ENCODE peak calls at places on chromosome 21, in ten cellular contexts. F, Z, L, D, B, X, P, A, U and W are unnamed samples.

GRCh38 chr21:46500224-46500861 is 41.7 kb downstream of the DIP2A start:
- DNase-seq in D (peak), U (no peak), X (no peak), L (no peak), P (no peak), B (no peak), A (peak), Z (no peak), F (no peak), W (no peak)

GRCh38 chr21:37532868-37533780 is 166.6 kb downstream of the DYRK1A start:
- DNase-seq in P (no peak), L (peak), F (peak), Z (no peak), A (peak), X (no peak), U (no peak), D (peak), B (peak), W (no peak)

GRCh38 chr21:15687208-15687607 is 42.6 kb upstream of the USP25 start:
- DNase-seq in P (no peak), A (peak), B (no peak), U (no peak), D (no peak), Z (no peak), X (no peak), L (no peak), F (no peak), W (no peak)

GRCh38 chr21:35204125-35204524 is 155.0 kb upstream of the RUNX1 start:
- DNase-seq in Z (no peak), U (no peak), A (peak), P (no peak), B (no peak), X (no peak), L (no peak), F (no peak), D (no peak), W (no peak)

GRCh38 chr21:27315373-27315772 is 348.5 kb upstream of the ADAMTS5 start:
- DNase-seq in P (no peak), L (no peak), D (no peak), X (no peak), Z (no peak), U (no peak), A (no peak), B (no peak), F (no peak), W (no peak)

GRCh38 chr21:44050276-44050675 is 38.2 kb downstream of the TRAPPC10 start:
- DNase-seq in L (no peak), D (no peak), Z (no peak), P (no peak), X (no peak), F (no peak), U (no peak), B (no peak), A (no peak), W (no peak)

GRCh38 chr21:41759926-41760325 is 6.9 kb downstream of the RIPK4 start:
- DNase-seq in Z (no peak), D (no peak), P (no peak), X (no peak), L (no peak), A (peak), U (no peak), B (no peak), F (no peak), W (no peak)

GRCh38 chr21:38475519-38475918 is 22.8 kb downstream of the ERG start:
- DNase-seq in U (no peak), L (no peak), B (no peak), P (no peak), F (no peak), X (no peak), D (no peak), Z (no peak), A (no peak), W (no peak)

GRCh38 chr21:26835027-26835713 is 10.0 kb downstream of the ADAMTS1 start:
- DNase-seq in P (no peak), Z (no peak), B (no peak), D (peak), X (no peak), A (peak), U (no peak), L (no peak), F (no peak), W (no peak)

GRCh38 chr21:29343517-29343916 is 44.8 kb downstream of the BACH1 start:
- DNase-seq in L (no peak), D (no peak), B (no peak), Z (no peak), F (no peak), U (no peak), X (no peak), P (no peak), A (peak), W (no peak)

GRCh38 chr21:42671778-42672593 is 18.6 kb downstream of the PDE9A start:
- DNase-seq in D (peak), A (peak), U (no peak), X (no peak), B (peak), L (no peak), Z (no peak), P (no peak), F (no peak), W (no peak)

GRCh38 chr21:38915546-38915945 is 109.8 kb downstream of the ETS2 start:
- DNase-seq in P (no peak), L (no peak), X (no peak), B (no peak), U (no peak), D (no peak), A (no peak), Z (no peak), F (no peak), W (no peak)

GRCh38 chr21:39312112-39313041 is 1.1 kb downstream of the BRWD1 start:
- DNase-seq in U (peak), B (peak), X (peak), F (peak), P (peak), D (peak), A (peak), Z (peak), L (peak), W (peak)

GRCh38 chr21:44625756-44626155 is 1.1 kb upstream of the KRTAP10-9 start:
- DNase-seq in A (no peak), U (no peak), F (no peak), Z (no peak), X (no peak), D (no peak), L (no peak), P (no peak), B (no peak), W (no peak)

GRCh38 chr21:27519357-27519756 is 552.5 kb upstream of the ADAMTS5 start:
- DNase-seq in P (no peak), U (no peak), D (no peak), L (no peak), Z (no peak), B (no peak), X (no peak), F (no peak), A (peak), W (no peak)

GRCh38 chr21:23475518-23476189 is 2131.6 kb downstream of the MRPL39 start:
- DNase-seq in P (no peak), B (no peak), F (no peak), D (no peak), A (peak), L (no peak), X (no peak), Z (no peak), U (no peak), W (no peak)

GRCh38 chr21:45941338-45941710 is 40.2 kb upstream of the COL6A1 start:
- DNase-seq in D (no peak), A (no peak), B (no peak), Z (no peak), P (no peak), X (no peak), L (no peak), F (no peak), U (no peak), W (peak)

GRCh38 chr21:45791562-45792418 is 148.3 kb downstream of the PCBP3 start:
- DNase-seq in X (no peak), Z (no peak), F (no peak), L (no peak), D (no peak), B (no peak), A (no peak), P (no peak), U (no peak), W (no peak)

GRCh38 chr21:42840411-42841155 is 38.8 kb downstream of the WDR4 start:
- DNase-seq in X (no peak), P (no peak), A (no peak), L (no peak), Z (no peak), D (no peak), U (no peak), B (no peak), F (no peak), W (no peak)

GRCh38 chr21:42319851-42320602 is 4.8 kb upstream of the TFF3 start:
- DNase-seq in L (no peak), P (no peak), B (no peak), A (no peak), X (no peak), F (no peak), D (no peak), Z (no peak), U (no peak), W (no peak)

GRCh38 chr21:45577806-45578801 is 35.9 kb upstream of the SLC19A1 start:
- DNase-seq in B (no peak), L (no peak), A (no peak), D (no peak), X (peak), U (no peak), F (no peak), Z (no peak), P (no peak), W (no peak)

GRCh38 chr21:18917602-18918001 is 514.0 kb upstream of the TMPRSS15 start:
- DNase-seq in A (no peak), U (no peak), P (no peak), Z (no peak), F (no peak), B (no peak), X (no peak), L (no peak), D (no peak), W (no peak)

GRCh38 chr21:45338326-45339017 is 50.8 kb upstream of the POFUT2 start:
- DNase-seq in F (no peak), X (peak), Z (no peak), U (no peak), A (no peak), L (no peak), B (no peak), D (no peak), P (no peak), W (no peak)

GRCh38 chr21:43193088-43193650 is 24.4 kb downstream of the CRYAA start:
- DNase-seq in B (no peak), Z (no peak), L (no peak), D (no peak), P (no peak), F (no peak), A (no peak), X (no peak), U (no peak), W (no peak)

GRCh38 chr21:34061983-34062382 is 11.4 kb upstream of the MRPS6 start:
- DNase-seq in L (no peak), B (peak), D (peak), U (no peak), Z (no peak), P (no peak), A (peak), F (no peak), X (no peak), W (no peak)

GRCh38 chr21:44871576-44872265 is 1.8 kb downstream of the PTTG1IP start:
- DNase-seq in A (peak), B (no peak), P (no peak), D (peak), X (peak), L (no peak), Z (no peak), U (peak), F (no peak), W (no peak)

GRCh38 chr21:42238185-42238934 is 19.4 kb downstream of the ABCG1 start:
- DNase-seq in Z (no peak), B (peak), X (no peak), U (peak), F (peak), A (no peak), L (no peak), D (no peak), P (no peak), W (no peak)

GRCh38 chr21:33828083-33828482 is 87.5 kb downstream of the ATP5PO start:
- DNase-seq in L (no peak), A (no peak), U (no peak), B (no peak), P (no peak), Z (no peak), F (no peak), D (no peak), X (no peak), W (no peak)

GRCh38 chr21:37045556-37045955 is 27.3 kb downstream of the PIGP start:
- DNase-seq in Z (no peak), X (no peak), F (no peak), L (no peak), A (no peak), P (no peak), U (no peak), B (no peak), D (no peak), W (no peak)

GRCh38 chr21:27024316-27024715 is 57.4 kb upstream of the ADAMTS5 start:
- DNase-seq in X (no peak), L (no peak), B (no peak), Z (no peak), P (no peak), D (no peak), U (no peak), F (no peak), A (no peak), W (no peak)

GRCh38 chr21:28745131-28746055 is 247.3 kb downstream of the LTN1 start:
- DNase-seq in B (peak), U (peak), P (peak), Z (peak), A (peak), D (peak), L (peak), X (no peak), F (peak), W (peak)

GRCh38 chr21:35291963-35292627 is 243.0 kb upstream of the RUNX1 start:
- DNase-seq in D (peak), L (no peak), Z (no peak), B (no peak), A (peak), F (no peak), X (no peak), P (no peak), U (no peak), W (no peak)

GRCh38 chr21:41616063-41616591 is 108.2 kb upstream of the TMPRSS2 start:
- DNase-seq in U (no peak), X (no peak), B (no peak), F (no peak), Z (no peak), P (no peak), L (no peak), D (no peak), A (peak), W (no peak)

GRCh38 chr21:42486551-42486950 is 9.5 kb downstream of the RSPH1 start:
- DNase-seq in P (no peak), L (no peak), X (no peak), F (no peak), D (no peak), Z (no peak), B (no peak), A (no peak), U (no peak), W (no peak)

GRCh38 chr21:37452222-37452621 is 85.6 kb downstream of the DYRK1A start:
- DNase-seq in Z (no peak), L (no peak), A (peak), P (no peak), B (no peak), X (no peak), D (peak), F (no peak), U (no peak), W (no peak)

GRCh38 chr21:44749116-44749758 is 37.9 kb upstream of the TSPEAR start:
- DNase-seq in U (no peak), F (no peak), L (no peak), Z (no peak), A (no peak), P (no peak), B (no peak), D (no peak), X (peak), W (no peak)